ENCODE peak calls at places on chromosomes 3 and 15, in ten cellular contexts. One of them, this sample, is unnamed. For H3K36me3, the result is how much of the 10 kb centered on the place peaks cover.

GRCh38 chr3:11718582-11719405 is 75.1 kb upstream of the VGLL4 start:
- DNase-seq in adrenal gland: peak
- DNase-seq in tibial nerve: peak
- DNase-seq in suprapubic skin: peak
- DNase-seq in endothelial cell of umbilical vein: peak
- DNase-seq in PC-9: no peak
- DNase-seq in GM12878: no peak
- DNase-seq in spleen: peak
- DNase-seq in WERI-Rb-1: peak
- DNase-seq in heart left ventricle: peak
- DNase-seq in this sample: peak

GRCh38 chr3:126364731-126365301 is 7.6 kb upstream of the KLF15 start:
- DNase-seq in spleen: no peak
- DNase-seq in endothelial cell of umbilical vein: no peak
- DNase-seq in suprapubic skin: peak
- DNase-seq in PC-9: no peak
- DNase-seq in WERI-Rb-1: no peak
- DNase-seq in adrenal gland: no peak
- DNase-seq in heart left ventricle: no peak
- DNase-seq in GM12878: no peak
- DNase-seq in tibial nerve: peak
- DNase-seq in this sample: no peak

GRCh38 chr3:149101154-149101553 is 14.8 kb upstream of the HLTF start:
- DNase-seq in PC-9: no peak
- DNase-seq in endothelial cell of umbilical vein: no peak
- DNase-seq in WERI-Rb-1: no peak
- DNase-seq in spleen: no peak
- DNase-seq in suprapubic skin: no peak
- DNase-seq in tibial nerve: no peak
- DNase-seq in adrenal gland: no peak
- DNase-seq in heart left ventricle: no peak
- DNase-seq in GM12878: no peak
- DNase-seq in this sample: no peak

GRCh38 chr3:13494463-13495350 is 14.6 kb downstream of the HDAC11 start:
- DNase-seq in endothelial cell of umbilical vein: no peak
- DNase-seq in suprapubic skin: peak
- DNase-seq in PC-9: no peak
- DNase-seq in WERI-Rb-1: no peak
- DNase-seq in adrenal gland: no peak
- DNase-seq in heart left ventricle: peak
- DNase-seq in tibial nerve: no peak
- DNase-seq in GM12878: no peak
- DNase-seq in spleen: peak
- DNase-seq in this sample: peak

GRCh38 chr3:4716731-4717362 is 223.7 kb downstream of the ITPR1 start:
- DNase-seq in spleen: no peak
- DNase-seq in tibial nerve: no peak
- DNase-seq in suprapubic skin: no peak
- DNase-seq in adrenal gland: no peak
- DNase-seq in endothelial cell of umbilical vein: no peak
- DNase-seq in WERI-Rb-1: peak
- DNase-seq in GM12878: no peak
- DNase-seq in PC-9: no peak
- DNase-seq in heart left ventricle: no peak
- DNase-seq in this sample: no peak

GRCh38 chr3:102747611-102748010 is 312.8 kb downstream of the ZPLD1 start:
- DNase-seq in endothelial cell of umbilical vein: no peak
- DNase-seq in suprapubic skin: no peak
- DNase-seq in GM12878: no peak
- DNase-seq in tibial nerve: no peak
- DNase-seq in PC-9: no peak
- DNase-seq in spleen: no peak
- DNase-seq in WERI-Rb-1: no peak
- DNase-seq in heart left ventricle: no peak
- DNase-seq in adrenal gland: no peak
- DNase-seq in this sample: no peak

GRCh38 chr15:36798366-36798765 is 218.9 kb downstream of the CDIN1 start:
- DNase-seq in adrenal gland: no peak
- DNase-seq in endothelial cell of umbilical vein: peak
- DNase-seq in GM12878: no peak
- DNase-seq in heart left ventricle: no peak
- DNase-seq in spleen: no peak
- DNase-seq in tibial nerve: no peak
- DNase-seq in suprapubic skin: no peak
- DNase-seq in WERI-Rb-1: no peak
- DNase-seq in PC-9: peak
- DNase-seq in this sample: no peak

GRCh38 chr3:53331871-53332270 is 15.5 kb downstream of the DCP1A start:
- DNase-seq in suprapubic skin: no peak
- DNase-seq in GM12878: no peak
- DNase-seq in endothelial cell of umbilical vein: no peak
- DNase-seq in adrenal gland: no peak
- DNase-seq in heart left ventricle: no peak
- DNase-seq in WERI-Rb-1: no peak
- DNase-seq in spleen: no peak
- DNase-seq in tibial nerve: no peak
- DNase-seq in PC-9: no peak
- DNase-seq in this sample: no peak

GRCh38 chr3:147377412-147378185 is 28.7 kb downstream of the ZIC4 start:
- DNase-seq in WERI-Rb-1: no peak
- DNase-seq in endothelial cell of umbilical vein: no peak
- DNase-seq in heart left ventricle: no peak
- DNase-seq in PC-9: no peak
- DNase-seq in tibial nerve: no peak
- DNase-seq in GM12878: no peak
- DNase-seq in spleen: no peak
- DNase-seq in adrenal gland: no peak
- DNase-seq in suprapubic skin: no peak
- DNase-seq in this sample: no peak

GRCh38 chr3:107680698-107681097 is 157.9 kb downstream of the BBX start:
- DNase-seq in tibial nerve: no peak
- DNase-seq in spleen: no peak
- DNase-seq in suprapubic skin: no peak
- DNase-seq in adrenal gland: no peak
- DNase-seq in heart left ventricle: no peak
- DNase-seq in GM12878: no peak
- DNase-seq in PC-9: no peak
- DNase-seq in endothelial cell of umbilical vein: no peak
- DNase-seq in WERI-Rb-1: no peak
- DNase-seq in this sample: no peak

GRCh38 chr15:57135800-57136199 is 217.4 kb downstream of the TCF12 start:
- DNase-seq in endothelial cell of umbilical vein: peak
- DNase-seq in tibial nerve: no peak
- DNase-seq in spleen: no peak
- DNase-seq in heart left ventricle: no peak
- DNase-seq in GM12878: no peak
- DNase-seq in WERI-Rb-1: no peak
- DNase-seq in suprapubic skin: no peak
- DNase-seq in PC-9: no peak
- DNase-seq in adrenal gland: no peak
- DNase-seq in this sample: no peak

GRCh38 chr15:65759441-65759840 is 32.7 kb downstream of the DENND4A start:
- DNase-seq in GM12878: no peak
- DNase-seq in adrenal gland: no peak
- DNase-seq in tibial nerve: no peak
- DNase-seq in suprapubic skin: no peak
- DNase-seq in PC-9: no peak
- DNase-seq in endothelial cell of umbilical vein: no peak
- DNase-seq in heart left ventricle: no peak
- DNase-seq in spleen: no peak
- DNase-seq in WERI-Rb-1: no peak
- DNase-seq in this sample: no peak

GRCh38 chr15:65758242-65758641 is 33.9 kb downstream of the DENND4A start:
- DNase-seq in WERI-Rb-1: no peak
- DNase-seq in spleen: no peak
- DNase-seq in adrenal gland: no peak
- DNase-seq in heart left ventricle: no peak
- DNase-seq in suprapubic skin: no peak
- DNase-seq in endothelial cell of umbilical vein: no peak
- DNase-seq in tibial nerve: no peak
- DNase-seq in PC-9: no peak
- DNase-seq in GM12878: no peak
- DNase-seq in this sample: no peak

GRCh38 chr15:65762914-65763787 is 28.9 kb downstream of the DENND4A start:
- DNase-seq in heart left ventricle: no peak
- DNase-seq in PC-9: no peak
- DNase-seq in WERI-Rb-1: no peak
- DNase-seq in spleen: no peak
- DNase-seq in tibial nerve: no peak
- DNase-seq in endothelial cell of umbilical vein: no peak
- DNase-seq in GM12878: no peak
- DNase-seq in adrenal gland: no peak
- DNase-seq in suprapubic skin: no peak
- DNase-seq in this sample: no peak

GRCh38 chr15:65761210-65761926 is 30.7 kb downstream of the DENND4A start:
- DNase-seq in endothelial cell of umbilical vein: no peak
- DNase-seq in PC-9: no peak
- DNase-seq in spleen: no peak
- DNase-seq in heart left ventricle: no peak
- DNase-seq in WERI-Rb-1: no peak
- DNase-seq in adrenal gland: no peak
- DNase-seq in suprapubic skin: no peak
- DNase-seq in tibial nerve: no peak
- DNase-seq in GM12878: no peak
- DNase-seq in this sample: no peak

DNA sequence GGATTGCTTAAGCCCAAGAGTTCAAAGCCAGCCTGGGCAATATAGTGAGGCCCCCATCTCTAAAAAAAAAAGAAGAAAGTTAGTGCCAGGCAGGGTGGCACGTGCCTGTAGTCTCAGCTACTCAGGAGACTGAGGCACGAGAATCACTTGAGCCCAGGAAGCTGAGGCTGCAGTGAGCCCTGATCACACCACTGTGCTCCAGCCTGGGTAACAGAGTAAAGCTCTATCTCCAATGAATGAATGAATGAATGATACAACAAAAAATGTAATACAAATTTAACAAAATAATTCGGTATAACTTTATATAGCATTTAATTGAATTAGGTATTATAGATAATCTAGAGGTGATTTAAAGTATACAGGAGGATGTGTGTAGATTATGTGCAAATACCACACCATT is 29.7 kb downstream of the DENND4A start:
- DNase-seq in endothelial cell of umbilical vein: no peak
- DNase-seq in PC-9: no peak
- DNase-seq in tibial nerve: no peak
- DNase-seq in WERI-Rb-1: no peak
- DNase-seq in spleen: no peak
- DNase-seq in adrenal gland: no peak
- DNase-seq in suprapubic skin: no peak
- DNase-seq in heart left ventricle: no peak
- DNase-seq in GM12878: no peak
- DNase-seq in this sample: no peak
- H3K4me3 ChIP-seq in endothelial cell of umbilical vein: no peak
- H3K4me3 ChIP-seq in PC-9: no peak
- H3K4me3 ChIP-seq in tibial nerve: no peak
- H3K4me3 ChIP-seq in WERI-Rb-1: no peak
- H3K4me3 ChIP-seq in spleen: no peak
- H3K4me3 ChIP-seq in adrenal gland: no peak
- H3K4me3 ChIP-seq in suprapubic skin: no peak
- H3K4me3 ChIP-seq in heart left ventricle: no peak
- H3K4me3 ChIP-seq in GM12878: peak
- H3K4me3 ChIP-seq in this sample: no peak

DNA sequence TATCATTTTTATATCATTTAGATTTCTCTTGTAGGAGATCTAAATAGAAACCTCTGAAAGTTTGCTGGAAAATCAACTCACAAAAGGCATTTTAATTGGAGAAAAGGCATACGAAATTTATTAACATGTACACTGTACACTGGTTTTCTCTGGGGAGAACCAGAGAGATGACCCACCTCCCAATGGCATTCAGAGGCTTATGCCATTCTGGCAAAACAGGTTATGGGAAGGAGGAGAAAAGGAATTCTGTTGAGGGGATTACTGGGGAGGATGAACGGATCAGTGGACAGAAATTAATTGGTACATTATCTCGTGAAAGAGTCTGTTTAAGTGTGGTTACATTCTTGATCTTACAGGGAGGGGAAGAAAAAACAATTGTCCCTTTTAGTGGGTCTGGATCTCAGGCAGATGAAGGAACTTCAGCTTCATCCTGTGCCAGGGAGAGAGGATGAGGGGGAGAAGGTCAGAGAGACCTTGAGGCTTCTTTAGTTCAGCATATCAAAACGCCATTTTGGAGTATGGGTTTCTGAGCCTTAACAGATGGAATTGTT is 16.5 kb downstream of the RAB11A start:
- DNase-seq in GM12878: no peak
- DNase-seq in adrenal gland: no peak
- DNase-seq in heart left ventricle: no peak
- DNase-seq in WERI-Rb-1: no peak
- DNase-seq in endothelial cell of umbilical vein: no peak
- DNase-seq in PC-9: no peak
- DNase-seq in spleen: no peak
- DNase-seq in tibial nerve: no peak
- DNase-seq in suprapubic skin: no peak
- DNase-seq in this sample: peak
- H3K36me3 ChIP-seq in GM12878: under half
- H3K36me3 ChIP-seq in adrenal gland: under half
- H3K36me3 ChIP-seq in heart left ventricle: half or more
- H3K36me3 ChIP-seq in WERI-Rb-1: under half
- H3K36me3 ChIP-seq in endothelial cell of umbilical vein: under half
- H3K36me3 ChIP-seq in PC-9: under half
- H3K36me3 ChIP-seq in spleen: under half
- H3K36me3 ChIP-seq in tibial nerve: half or more
- H3K36me3 ChIP-seq in suprapubic skin: half or more
- H3K36me3 ChIP-seq in this sample: under half

GRCh38 chr3:184816654-184817053 is 4.7 kb downstream of the VPS8 start:
- DNase-seq in spleen: no peak
- DNase-seq in PC-9: no peak
- DNase-seq in GM12878: no peak
- DNase-seq in adrenal gland: no peak
- DNase-seq in tibial nerve: no peak
- DNase-seq in heart left ventricle: no peak
- DNase-seq in suprapubic skin: no peak
- DNase-seq in WERI-Rb-1: no peak
- DNase-seq in endothelial cell of umbilical vein: no peak
- DNase-seq in this sample: no peak
- H3K4me3 ChIP-seq in spleen: no peak
- H3K4me3 ChIP-seq in PC-9: no peak
- H3K4me3 ChIP-seq in GM12878: no peak
- H3K4me3 ChIP-seq in adrenal gland: no peak
- H3K4me3 ChIP-seq in tibial nerve: no peak
- H3K4me3 ChIP-seq in heart left ventricle: no peak
- H3K4me3 ChIP-seq in suprapubic skin: no peak
- H3K4me3 ChIP-seq in WERI-Rb-1: no peak
- H3K4me3 ChIP-seq in endothelial cell of umbilical vein: no peak
- H3K4me3 ChIP-seq in this sample: no peak

DNA sequence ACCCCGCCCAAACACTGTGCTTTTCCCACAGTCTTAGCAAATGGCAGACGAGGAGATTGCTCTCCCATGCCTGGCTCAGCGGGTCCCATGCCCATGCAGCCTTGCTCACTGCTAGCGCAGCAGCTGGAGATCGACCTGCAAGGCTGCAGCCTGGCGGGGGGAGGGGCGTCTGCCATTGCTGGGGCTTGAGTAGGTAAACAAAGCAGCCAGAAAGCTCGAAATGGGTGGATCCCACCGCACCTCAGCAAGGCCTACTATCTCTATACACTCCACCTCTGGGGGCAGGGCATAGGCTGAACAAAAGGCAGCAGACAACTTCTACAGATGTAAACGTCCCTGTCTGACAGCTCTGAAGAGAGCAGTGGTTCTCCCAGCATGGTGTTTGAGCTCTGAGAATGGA is 27.2 kb upstream of the WDR5B start:
- DNase-seq in PC-9: no peak
- DNase-seq in suprapubic skin: no peak
- DNase-seq in tibial nerve: no peak
- DNase-seq in adrenal gland: no peak
- DNase-seq in endothelial cell of umbilical vein: no peak
- DNase-seq in heart left ventricle: no peak
- DNase-seq in WERI-Rb-1: peak
- DNase-seq in GM12878: no peak
- DNase-seq in spleen: no peak
- DNase-seq in this sample: peak
- H3K36me3 ChIP-seq in PC-9: half or more
- H3K36me3 ChIP-seq in suprapubic skin: half or more
- H3K36me3 ChIP-seq in tibial nerve: half or more
- H3K36me3 ChIP-seq in adrenal gland: under half
- H3K36me3 ChIP-seq in endothelial cell of umbilical vein: under half
- H3K36me3 ChIP-seq in heart left ventricle: half or more
- H3K36me3 ChIP-seq in WERI-Rb-1: half or more
- H3K36me3 ChIP-seq in GM12878: under half
- H3K36me3 ChIP-seq in spleen: under half
- H3K36me3 ChIP-seq in this sample: under half